ENCODE peak calls at places on chromosomes 12 and 14, in ten cellular contexts. Q, L, Z, N, T, C, U, A, Y and K are unnamed samples.

GRCh38 chr12:14185441-14186192 is 179.9 kb upstream of the ATF7IP start:
- DNase-seq in Q (peak), L (peak), Z (peak), N (no peak), T (no peak), C (no peak), U (peak), A (peak), Y (peak), K (peak)

GRCh38 chr12:109606261-109607028 is 32.9 kb downstream of the MVK start:
- DNase-seq in Q (no peak), L (peak), Z (peak), N (no peak), T (no peak), C (no peak), U (no peak), A (no peak), Y (no peak), K (no peak)

GRCh38 chr12:115204957-115205754 is 521.2 kb upstream of the TBX3 start:
- DNase-seq in Q (no peak), L (no peak), Z (no peak), N (no peak), T (no peak), C (no peak), U (peak), A (peak), Y (peak), K (no peak)

GRCh38 chr14:86464386-86464785 is 934.4 kb downstream of the FLRT2 start:
- DNase-seq in Q (no peak), L (no peak), Z (peak), N (no peak), T (no peak), C (no peak), U (no peak), A (no peak), Y (peak), K (no peak)

GRCh38 chr12:31317471-31318397 is 8.2 kb downstream of the SINHCAF start:
- DNase-seq in Q (no peak), L (no peak), Z (peak), N (no peak), T (no peak), C (no peak), U (peak), A (peak), Y (no peak), K (no peak)

GRCh38 chr14:40204441-40205175 is 772.4 kb upstream of the FBXO33 start:
- DNase-seq in Q (no peak), L (no peak), Z (no peak), N (no peak), T (no peak), C (no peak), U (no peak), A (no peak), Y (no peak), K (no peak)

GRCh38 chr14:91031668-91032067 is 28.8 kb downstream of the RPS6KA5 start:
- DNase-seq in Q (no peak), L (no peak), Z (no peak), N (no peak), T (no peak), C (no peak), U (no peak), A (no peak), Y (no peak), K (no peak)

GRCh38 chr14:76352639-76353281 is 23.2 kb upstream of the ESRRB start:
- DNase-seq in Q (peak), L (peak), Z (peak), N (peak), T (peak), C (no peak), U (peak), A (peak), Y (peak), K (no peak)

GRCh38 chr12:6047249-6048227 is 76.9 kb downstream of the VWF start:
- DNase-seq in Q (no peak), L (no peak), Z (no peak), N (no peak), T (no peak), C (no peak), U (no peak), A (peak), Y (peak), K (no peak)

GRCh38 chr12:52193991-52194390 is 2.2 kb upstream of the KRT80 start:
- DNase-seq in Q (no peak), L (no peak), Z (no peak), N (no peak), T (no peak), C (no peak), U (no peak), A (peak), Y (no peak), K (no peak)

GRCh38 chr12:130838951-130839769 is at the start of gene STX2:
- DNase-seq in Q (peak), L (peak), Z (peak), N (peak), T (peak), C (peak), U (peak), A (peak), Y (peak), K (no peak)

GRCh38 chr12:18446245-18446644 is 184.9 kb downstream of the PIK3C2G start:
- DNase-seq in Q (no peak), L (no peak), Z (no peak), N (no peak), T (no peak), C (no peak), U (no peak), A (no peak), Y (no peak), K (no peak)

GRCh38 chr14:32078030-32078793 is 1.1 kb downstream of the ARHGAP5 start:
- DNase-seq in Q (peak), L (no peak), Z (peak), N (peak), T (peak), C (no peak), U (peak), A (peak), Y (peak), K (no peak)

GRCh38 chr12:104974626-104975290 is 11.4 kb upstream of the NOPCHAP1 start:
- DNase-seq in Q (no peak), L (no peak), Z (peak), N (no peak), T (no peak), C (no peak), U (peak), A (peak), Y (peak), K (no peak)

GRCh38 chr14:101235872-101236221 is 325.4 kb upstream of the DIO3 start:
- DNase-seq in Q (no peak), L (no peak), Z (no peak), N (no peak), T (no peak), C (no peak), U (no peak), A (no peak), Y (no peak), K (no peak)

GRCh38 chr14:75972729-75973480 is 8.9 kb downstream of the TGFB3 start:
- DNase-seq in Q (no peak), L (no peak), Z (no peak), N (no peak), T (no peak), C (no peak), U (no peak), A (no peak), Y (no peak), K (no peak)

GRCh38 chr12:121620328-121620891 is 5.9 kb upstream of the ORAI1 start:
- DNase-seq in Q (no peak), L (no peak), Z (no peak), N (no peak), T (no peak), C (no peak), U (no peak), A (no peak), Y (no peak), K (no peak)

GRCh38 chr12:57761391-57761998 is 5.4 kb downstream of the CYP27B1 start:
- DNase-seq in Q (no peak), L (no peak), Z (no peak), N (no peak), T (no peak), C (no peak), U (no peak), A (no peak), Y (no peak), K (no peak)